ENCODE peak calls at places on chromosome 16, in four cellular contexts. One of them, this sample, is unnamed.

GRCh38 chr16:79571065-79571697 is 29.4 kb downstream of the MAF start:
- DNase-seq in thoracic aorta: no peak
- DNase-seq in fibroblast of the aortic adventitia: no peak
- DNase-seq in choroid plexus epithelial cell: no peak
- DNase-seq in this sample: no peak

GRCh38 chr16:47492428-47493357 is 31.6 kb downstream of the PHKB start:
- DNase-seq in thoracic aorta: peak; percentile 23
- DNase-seq in fibroblast of the aortic adventitia: peak; percentile 59
- DNase-seq in choroid plexus epithelial cell: peak; percentile 33
- DNase-seq in this sample: peak; percentile 80

GRCh38 chr16:80285089-80285488 is 255.7 kb upstream of the DYNLRB2 start:
- DNase-seq in thoracic aorta: no peak
- DNase-seq in fibroblast of the aortic adventitia: peak; percentile 25
- DNase-seq in choroid plexus epithelial cell: no peak
- DNase-seq in this sample: peak; percentile 59

GRCh38 chr16:30004811-30005242 is 6.0 kb downstream of the DOC2A start:
- DNase-seq in thoracic aorta: no peak
- DNase-seq in fibroblast of the aortic adventitia: no peak
- DNase-seq in choroid plexus epithelial cell: no peak
- DNase-seq in this sample: no peak

GRCh38 chr16:86740817-86741799 is 162.8 kb downstream of the FOXL1 start:
- DNase-seq in thoracic aorta: peak; percentile 65
- DNase-seq in fibroblast of the aortic adventitia: peak; percentile 76
- DNase-seq in choroid plexus epithelial cell: peak; percentile 82
- DNase-seq in this sample: peak; percentile 59

GRCh38 chr16:49754495-49755290 is 101.2 kb downstream of the ZNF423 start:
- DNase-seq in thoracic aorta: no peak
- DNase-seq in fibroblast of the aortic adventitia: peak; percentile 52
- DNase-seq in choroid plexus epithelial cell: peak; percentile 33
- DNase-seq in this sample: no peak

GRCh38 chr16:67396159-67396774 is 3.0 kb upstream of the TPPP3 start:
- DNase-seq in thoracic aorta: peak; percentile 58
- DNase-seq in fibroblast of the aortic adventitia: peak; percentile 50
- DNase-seq in choroid plexus epithelial cell: peak; percentile 58
- DNase-seq in this sample: peak; percentile 77

GRCh38 chr16:65406076-65406475 is 284.2 kb upstream of the CDH11 start:
- DNase-seq in thoracic aorta: no peak
- DNase-seq in fibroblast of the aortic adventitia: no peak
- DNase-seq in choroid plexus epithelial cell: no peak
- DNase-seq in this sample: peak; percentile 28

GRCh38 chr16:4200000-4200780 is 41.7 kb downstream of the SRL start:
- DNase-seq in thoracic aorta: no peak
- DNase-seq in fibroblast of the aortic adventitia: peak; percentile 65
- DNase-seq in choroid plexus epithelial cell: peak; percentile 70
- DNase-seq in this sample: peak; percentile 66

GRCh38 chr16:2499890-2500633 is 13.7 kb upstream of the ATP6V0C start:
- DNase-seq in thoracic aorta: no peak
- DNase-seq in fibroblast of the aortic adventitia: no peak
- DNase-seq in choroid plexus epithelial cell: no peak
- DNase-seq in this sample: no peak

GRCh38 chr16:56600398-56600999 is 7.9 kb upstream of the MT2A start:
- DNase-seq in thoracic aorta: no peak
- DNase-seq in fibroblast of the aortic adventitia: peak; percentile 69
- DNase-seq in choroid plexus epithelial cell: peak; percentile 79
- DNase-seq in this sample: peak; percentile 60

GRCh38 chr16:23920899-23921298 is 85.1 kb downstream of the PRKCB start:
- DNase-seq in thoracic aorta: no peak
- DNase-seq in fibroblast of the aortic adventitia: no peak
- DNase-seq in choroid plexus epithelial cell: no peak
- DNase-seq in this sample: no peak

GRCh38 chr16:80618862-80619648 is 78.3 kb downstream of the DYNLRB2 start:
- DNase-seq in thoracic aorta: no peak
- DNase-seq in fibroblast of the aortic adventitia: no peak
- DNase-seq in choroid plexus epithelial cell: no peak
- DNase-seq in this sample: no peak

GRCh38 chr16:74711938-74712337 is 11.3 kb upstream of the MLKL start:
- DNase-seq in thoracic aorta: no peak
- DNase-seq in fibroblast of the aortic adventitia: no peak
- DNase-seq in choroid plexus epithelial cell: no peak
- DNase-seq in this sample: no peak

GRCh38 chr16:31200821-31201510 is 1.6 kb downstream of the PYCARD start:
- DNase-seq in thoracic aorta: no peak
- DNase-seq in fibroblast of the aortic adventitia: no peak
- DNase-seq in choroid plexus epithelial cell: peak; percentile 23
- DNase-seq in this sample: peak; percentile 26

GRCh38 chr16:31417916-31418315 is 10.2 kb downstream of the COX6A2 start:
- DNase-seq in thoracic aorta: no peak
- DNase-seq in fibroblast of the aortic adventitia: no peak
- DNase-seq in choroid plexus epithelial cell: no peak
- DNase-seq in this sample: no peak

GRCh38 chr16:58481931-58482330 is 18.0 kb upstream of the NDRG4 start:
- DNase-seq in thoracic aorta: no peak
- DNase-seq in fibroblast of the aortic adventitia: no peak
- DNase-seq in choroid plexus epithelial cell: no peak
- DNase-seq in this sample: no peak

GRCh38 chr16:87163637-87164036 is 153.6 kb downstream of the C16orf95 start:
- DNase-seq in thoracic aorta: no peak
- DNase-seq in fibroblast of the aortic adventitia: no peak
- DNase-seq in choroid plexus epithelial cell: peak; percentile 51
- DNase-seq in this sample: no peak

GRCh38 chr16:57946181-57946801 is 24.6 kb downstream of the CNGB1 start:
- DNase-seq in thoracic aorta: no peak
- DNase-seq in fibroblast of the aortic adventitia: no peak
- DNase-seq in choroid plexus epithelial cell: no peak
- DNase-seq in this sample: no peak

GRCh38 chr16:21713549-21714368 is 50.0 kb downstream of the OTOA start:
- DNase-seq in thoracic aorta: no peak
- DNase-seq in fibroblast of the aortic adventitia: no peak
- DNase-seq in choroid plexus epithelial cell: no peak
- DNase-seq in this sample: no peak

GRCh38 chr16:49362230-49362629 is 11.4 kb upstream of the C16orf78 start:
- DNase-seq in thoracic aorta: no peak
- DNase-seq in fibroblast of the aortic adventitia: no peak
- DNase-seq in choroid plexus epithelial cell: no peak
- DNase-seq in this sample: no peak

GRCh38 chr16:12439443-12440232 is 364.0 kb downstream of the CPPED1 start:
- DNase-seq in thoracic aorta: no peak
- DNase-seq in fibroblast of the aortic adventitia: no peak
- DNase-seq in choroid plexus epithelial cell: no peak
- DNase-seq in this sample: no peak

GRCh38 chr16:55501549-55502322 is 7.1 kb upstream of the LPCAT2 start:
- DNase-seq in thoracic aorta: no peak
- DNase-seq in fibroblast of the aortic adventitia: no peak
- DNase-seq in choroid plexus epithelial cell: no peak
- DNase-seq in this sample: no peak
- TF ChIP-seq CTCF in thoracic aorta: no peak
- TF ChIP-seq CTCF in fibroblast of the aortic adventitia: peak; percentile 64
- TF ChIP-seq CTCF in choroid plexus epithelial cell: peak; percentile 56
- TF ChIP-seq CTCF in this sample: peak; percentile 46

DNA sequence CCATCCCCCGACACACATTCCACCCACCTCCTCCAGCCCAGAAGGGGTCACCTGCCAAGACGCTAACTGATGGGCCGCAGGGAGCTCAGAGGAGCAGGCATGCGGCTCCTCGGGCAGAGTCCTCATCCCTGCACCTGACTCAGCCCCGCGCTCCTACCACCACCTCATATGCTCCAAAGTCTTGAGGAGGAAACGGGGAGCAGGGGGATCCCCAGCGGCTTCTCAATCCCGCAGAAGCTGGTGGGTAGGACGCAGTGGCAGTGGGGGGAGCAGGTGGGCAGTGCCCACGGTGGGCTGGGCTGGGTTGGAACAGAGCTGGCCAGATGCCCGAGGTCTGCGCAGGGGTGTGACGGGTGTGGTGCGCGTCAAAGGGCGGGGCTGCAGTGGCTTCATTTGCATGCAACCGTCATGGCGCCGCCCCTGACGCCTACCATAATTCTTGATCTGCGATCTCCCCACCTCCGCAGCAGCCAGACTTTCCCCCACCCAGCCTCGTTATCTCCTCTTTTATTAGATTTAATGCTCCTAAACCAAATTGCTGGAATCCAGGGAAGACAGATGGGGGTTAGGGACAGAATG is 39.0 kb upstream of the EMP2 start:
- DNase-seq in thoracic aorta: no peak
- DNase-seq in fibroblast of the aortic adventitia: no peak
- DNase-seq in choroid plexus epithelial cell: no peak
- DNase-seq in this sample: no peak
- H3K4me3 ChIP-seq in thoracic aorta: peak overlapping the region; percentile 29
- H3K4me3 ChIP-seq in fibroblast of the aortic adventitia: no peak overlapping the region
- H3K4me3 ChIP-seq in choroid plexus epithelial cell: no peak overlapping the region
- H3K4me3 ChIP-seq in this sample: no peak overlapping the region

GRCh38 chr16:62639890-62640289 is 603.7 kb upstream of the CDH8 start:
- DNase-seq in thoracic aorta: no peak
- DNase-seq in fibroblast of the aortic adventitia: no peak
- DNase-seq in choroid plexus epithelial cell: no peak
- DNase-seq in this sample: no peak
- TF ChIP-seq CTCF in thoracic aorta: no peak
- TF ChIP-seq CTCF in fibroblast of the aortic adventitia: no peak
- TF ChIP-seq CTCF in choroid plexus epithelial cell: no peak
- TF ChIP-seq CTCF in this sample: no peak

GRCh38 chr16:17031484-17032268 is 439.1 kb downstream of the XYLT1 start:
- DNase-seq in thoracic aorta: no peak
- DNase-seq in fibroblast of the aortic adventitia: no peak
- DNase-seq in choroid plexus epithelial cell: no peak
- DNase-seq in this sample: no peak
- H3K4me3 ChIP-seq in thoracic aorta: no peak overlapping the region
- H3K4me3 ChIP-seq in fibroblast of the aortic adventitia: no peak overlapping the region
- H3K4me3 ChIP-seq in choroid plexus epithelial cell: no peak overlapping the region
- H3K4me3 ChIP-seq in this sample: no peak overlapping the region

This sample was measured in fibroblast of villous mesenchyme.